ENCODE peak calls at places on chromosomes 5 and 9, in six cellular contexts. W is IMR-90, N is A549, J is stomach, Y is tibial nerve, B is body of pancreas. C is an unnamed sample.

GRCh38 chr5:148776780-148777179 is 49.6 kb upstream of the ADRB2 start:
- DNase-seq in W (peak; percentile 84), N (peak; percentile 12), J (peak; percentile 35), Y (no peak), B (peak; percentile 10), C (peak; percentile 44)

GRCh38 chr5:133082128-133082527 is 30.3 kb downstream of the HSPA4 start:
- DNase-seq in W (peak; percentile 37), N (no peak), J (no peak), Y (no peak), B (no peak), C (no peak)

GRCh38 chr5:73948720-73949119 is 322.7 kb downstream of the ARHGEF28 start:
- DNase-seq in W (peak; percentile 51), N (no peak), J (no peak), Y (peak; percentile 21), B (peak; percentile 12), C (no peak)

GRCh38 chr9:128275198-128276007 is at the start of gene GOLGA2:
- DNase-seq in W (peak; percentile 76), N (no peak), J (no peak), Y (peak; percentile 24), B (peak; percentile 34), C (peak; percentile 27)

GRCh38 chr5:72110401-72111013 is 3.2 kb downstream of the MAP1B start:
- DNase-seq in W (no peak), N (no peak), J (no peak), Y (no peak), B (no peak), C (no peak)

GRCh38 chr9:93678199-93679019 is 102.0 kb downstream of the PHF2 start:
- DNase-seq in W (no peak), N (no peak), J (peak; percentile 13), Y (no peak), B (peak; percentile 1), C (peak; percentile 19)

GRCh38 chr9:15231788-15232635 is 75.0 kb downstream of the TTC39B start:
- DNase-seq in W (no peak), N (peak; percentile 67), J (no peak), Y (no peak), B (no peak), C (no peak)

GRCh38 chr9:129496187-129497063 is 124.5 kb downstream of the C9orf50 start:
- DNase-seq in W (peak; percentile 91), N (peak; percentile 94), J (peak; percentile 96), Y (peak; percentile 95), B (peak; percentile 97), C (peak; percentile 96)

GRCh38 chr5:124742983-124743533 is 3.4 kb downstream of the ZNF608 start:
- DNase-seq in W (peak; percentile 88), N (no peak), J (no peak), Y (no peak), B (peak; percentile 46), C (peak; percentile 50)

GRCh38 chr5:136191304-136192014 is 1.5 kb downstream of the SMIM32 start:
- DNase-seq in W (peak; percentile 20), N (no peak), J (no peak), Y (no peak), B (no peak), C (no peak)

GRCh38 chr9:106869458-106869857 is 6.5 kb downstream of the ZNF462 start:
- DNase-seq in W (peak; percentile 60), N (no peak), J (no peak), Y (no peak), B (no peak), C (no peak)

GRCh38 chr9:33024126-33024965 is 727 bp upstream of the DNAJA1 start:
- DNase-seq in W (peak; percentile 22), N (peak; percentile 35), J (no peak), Y (peak; percentile 24), B (no peak), C (no peak)

GRCh38 chr9:134498767-134499166 is 142.8 kb upstream of the COL5A1 start:
- DNase-seq in W (no peak), N (no peak), J (no peak), Y (no peak), B (no peak), C (no peak)

GRCh38 chr5:62564101-62564500 is 14.5 kb upstream of the LRRC70 start:
- DNase-seq in W (no peak), N (no peak), J (no peak), Y (no peak), B (no peak), C (no peak)

GRCh38 chr5:138504799-138505198 is 38.2 kb downstream of the ETF1 start:
- DNase-seq in W (no peak), N (no peak), J (peak; percentile 47), Y (no peak), B (peak; percentile 52), C (no peak)
- TF ChIP-seq POLR2A in W (no peak), N (no peak), J (no peak), Y (no peak), B (no peak), C (no peak)

GRCh38 chr9:29211003-29211584 is 1637.8 kb upstream of the C9orf72 start:
- DNase-seq in W (no peak), N (no peak), J (no peak), Y (no peak), B (no peak), C (no peak)

GRCh38 chr9:29213374-29214161 is 1640.3 kb upstream of the C9orf72 start:
- DNase-seq in W (no peak), N (peak; percentile 33), J (peak; percentile 34), Y (no peak), B (no peak), C (no peak)

GRCh38 chr9:29212590-29213373 is 1639.5 kb upstream of the C9orf72 start:
- DNase-seq in W (no peak), N (peak; percentile 26), J (peak; percentile 50), Y (no peak), B (peak; percentile 21), C (no peak)

GRCh38 chr9:29209748-29210276 is 1636.5 kb upstream of the C9orf72 start:
- DNase-seq in W (no peak), N (no peak), J (no peak), Y (no peak), B (no peak), C (no peak)

DNA sequence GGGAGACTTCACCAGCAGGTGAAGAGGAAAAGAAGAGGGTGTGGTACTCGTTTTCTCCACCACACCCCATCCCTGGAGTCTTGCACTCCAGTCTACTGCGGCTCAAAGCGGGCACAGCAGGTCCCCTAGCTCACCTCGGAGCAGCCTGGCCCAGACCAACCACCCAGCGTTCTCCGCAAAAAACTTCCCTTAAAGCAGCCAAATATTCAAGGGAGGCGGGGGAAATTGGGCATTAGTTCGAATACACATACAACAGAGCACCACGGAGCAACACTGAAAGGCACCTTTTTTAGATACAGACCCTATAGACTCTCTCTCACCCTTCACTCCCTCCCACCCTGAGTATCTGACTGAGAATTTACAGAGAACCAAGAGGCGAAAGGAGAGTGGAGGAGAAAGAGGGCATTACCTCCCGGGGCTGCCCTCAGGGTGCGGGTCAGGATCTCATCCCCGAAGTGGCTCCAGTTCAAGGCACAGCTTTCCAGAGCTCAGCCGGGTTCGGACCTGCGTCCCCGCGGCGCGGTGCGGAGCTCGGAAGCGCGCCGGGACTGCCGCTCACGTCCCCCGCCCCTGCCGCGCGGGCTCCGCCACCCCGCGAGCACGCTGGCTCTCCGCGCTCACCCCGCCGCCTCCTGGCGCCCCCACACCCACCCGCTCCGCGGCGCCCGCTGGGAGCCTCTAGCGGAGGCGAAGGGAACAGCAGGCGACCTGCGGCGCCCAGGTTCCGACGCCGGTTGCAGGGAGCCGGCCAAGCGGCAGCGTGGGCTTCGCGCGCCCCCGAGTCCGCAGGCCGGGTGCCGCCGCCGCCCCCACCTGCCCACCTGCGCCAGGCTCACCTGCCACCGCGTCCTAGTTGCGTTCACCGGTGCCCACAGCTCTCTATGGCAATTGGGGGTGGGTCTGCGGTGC is 1638.7 kb upstream of the C9orf72 start:
- DNase-seq in W (no peak), N (peak; percentile 47), J (peak; percentile 67), Y (no peak), B (peak; percentile 37), C (peak; percentile 29)
- H3K4me3 ChIP-seq in W (no peak overlapping the region), N (peak overlapping the region; percentile 51), J (peak overlapping the region; percentile 63), Y (peak overlapping the region; percentile 10), B (no peak overlapping the region), C (peak overlapping the region; percentile 26)

GRCh38 chr5:139294372-139295165 is 1.0 kb downstream of the MATR3 start:
- DNase-seq in W (peak; percentile 82), N (peak; percentile 91), J (peak; percentile 68), Y (peak; percentile 80), B (peak; percentile 68), C (peak; percentile 95)
- TF ChIP-seq POLR2A in W (no peak), N (no peak), J (no peak), Y (no peak), B (no peak), C (no peak)

GRCh38 chr9:91211414-91211813 is 150.3 kb downstream of the AUH start:
- DNase-seq in W (no peak), N (no peak), J (peak; percentile 77), Y (no peak), B (peak; percentile 63), C (no peak)
- H3K4me3 ChIP-seq in W (no peak overlapping the region), N (no peak overlapping the region), J (no peak overlapping the region), Y (no peak overlapping the region), B (no peak overlapping the region), C (no peak overlapping the region)

DNA sequence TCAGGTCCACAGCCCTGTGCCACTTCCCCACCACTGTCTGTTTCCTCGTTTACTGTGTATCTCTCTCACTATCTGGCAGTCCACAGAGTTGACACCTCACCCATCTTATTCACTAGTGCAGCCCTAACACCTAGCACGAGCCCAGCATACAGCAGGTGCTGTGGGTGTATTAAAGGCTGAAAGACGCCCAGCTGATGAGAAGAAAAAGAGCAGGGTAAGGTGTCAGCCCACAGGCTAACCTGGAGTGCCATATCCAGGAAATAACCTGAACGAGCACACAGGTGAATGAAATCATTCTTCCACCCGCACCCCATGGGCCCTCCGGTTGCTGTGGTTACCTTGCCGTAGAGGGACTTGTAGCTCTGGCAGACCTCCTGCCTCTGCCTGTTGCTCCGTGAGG is 18.6 kb downstream of the ANXA6 start:
- DNase-seq in W (no peak), N (no peak), J (no peak), Y (no peak), B (peak; percentile 45), C (no peak)
- TF ChIP-seq POLR2A in W (no peak), N (no peak), J (no peak), Y (no peak), B (no peak), C (no peak)

GRCh38 chr9:3398232-3398648 is 127.6 kb downstream of the RFX3 start:
- DNase-seq in W (no peak), N (no peak), J (no peak), Y (no peak), B (peak; percentile 8), C (no peak)
- H3K4me3 ChIP-seq in W (no peak overlapping the region), N (no peak overlapping the region), J (no peak overlapping the region), Y (no peak overlapping the region), B (no peak overlapping the region), C (no peak overlapping the region)

GRCh38 chr5:53287573-53287972 is 178.0 kb upstream of the MOCS2 start:
- DNase-seq in W (no peak), N (no peak), J (no peak), Y (no peak), B (no peak), C (no peak)
- TF ChIP-seq POLR2A in W (no peak), N (no peak), J (no peak), Y (no peak), B (no peak), C (no peak)

C was measured in upper lobe of left lung.